ENCODE peak calls at places on chromosomes 3 and 15, in five cellular contexts. E, T, Z, P and R are unnamed samples. For H3K36me3, the result is how much of the 10 kb centered on the place peaks cover.

GRCh38 chr3:111012388-111013248 is 59.0 kb upstream of the NECTIN3 start:
- DNase-seq in E (no peak), T (no peak), Z (no peak), P (no peak), R (no peak)

GRCh38 chr3:14460342-14461005 is 58.1 kb downstream of the SLC6A6 start:
- DNase-seq in E (peak), T (no peak), Z (peak), P (peak), R (no peak)

GRCh38 chr3:170867143-170867542 is 2.9 kb downstream of the RPL22L1 start:
- DNase-seq in E (no peak), T (no peak), Z (no peak), P (no peak), R (no peak)

GRCh38 chr3:152496286-152496685 is 227.6 kb downstream of the MBNL1 start:
- DNase-seq in E (no peak), T (no peak), Z (no peak), P (no peak), R (no peak)

GRCh38 chr15:48177875-48178611 is at the start of gene MYEF2:
- DNase-seq in E (peak), T (peak), Z (peak), P (peak), R (no peak)

GRCh38 chr3:150220041-150220440 is 188.1 kb upstream of the TSC22D2 start:
- DNase-seq in E (no peak), T (no peak), Z (no peak), P (no peak), R (peak)

GRCh38 chr15:69540622-69541021 is 88.0 kb downstream of the RPLP1 start:
- DNase-seq in E (no peak), T (no peak), Z (no peak), P (no peak), R (no peak)

GRCh38 chr3:105923151-105923550 is 54.3 kb upstream of the CBLB start:
- DNase-seq in E (no peak), T (no peak), Z (no peak), P (no peak), R (no peak)

GRCh38 chr3:69649713-69650419 is 89.4 kb upstream of the MITF start:
- DNase-seq in E (no peak), T (no peak), Z (no peak), P (no peak), R (no peak)

GRCh38 chr15:91909574-91909973 is 56.1 kb downstream of the SLCO3A1 start:
- DNase-seq in E (no peak), T (no peak), Z (no peak), P (no peak), R (no peak)

GRCh38 chr15:88454231-88454630 is 13.0 kb downstream of the MRPL46 start:
- DNase-seq in E (no peak), T (no peak), Z (no peak), P (no peak), R (peak)

GRCh38 chr15:48112242-48112641 is 8.5 kb upstream of the SLC24A5 start:
- DNase-seq in E (no peak), T (no peak), Z (no peak), P (no peak), R (peak)

GRCh38 chr3:141019244-141019643 is 31.9 kb upstream of the SPSB4 start:
- DNase-seq in E (no peak), T (no peak), Z (no peak), P (no peak), R (no peak)

GRCh38 chr3:51696954-51697353 is 9.9 kb upstream of the GRM2 start:
- DNase-seq in E (no peak), T (peak), Z (no peak), P (no peak), R (no peak)
- H3K36me3 ChIP-seq in E (under half), T (under half), Z (under half), P (half or more), R (under half)

GRCh38 chr15:65847977-65848376 is 21.3 kb upstream of the RAB11A start:
- DNase-seq in E (no peak), T (no peak), Z (no peak), P (no peak), R (no peak)
- TF ChIP-seq POLR2AphosphoS5 in E (no peak), T (no peak), Z (no peak), P (no peak), R (no peak)

GRCh38 chr15:94080989-94081605 is 150.3 kb upstream of the MCTP2 start:
- DNase-seq in E (no peak), T (no peak), Z (no peak), P (no peak), R (no peak)
- H3K27ac ChIP-seq in E (no peak), T (no peak), Z (no peak), P (no peak), R (peak)

DNA sequence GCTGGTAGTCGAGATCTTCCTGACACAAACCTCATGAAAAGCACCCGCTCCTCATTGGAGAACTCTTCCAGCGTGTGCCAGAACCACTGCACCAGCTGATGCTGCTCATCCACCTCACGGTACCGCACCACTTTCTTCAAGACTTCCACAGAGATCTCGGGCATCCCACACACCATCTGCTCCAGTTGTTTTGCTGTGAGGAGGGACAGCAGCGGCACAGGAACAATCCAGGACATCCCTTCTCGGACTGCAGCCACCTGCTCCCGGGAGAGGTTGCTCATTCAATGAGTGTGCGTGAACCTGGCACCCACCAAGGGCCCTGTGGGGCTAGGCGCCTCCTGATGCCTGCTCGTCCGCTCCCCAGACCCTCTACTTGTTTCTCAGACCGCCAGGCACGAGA is 15.1 kb downstream of the FBXL22 start:
- DNase-seq in E (no peak), T (no peak), Z (no peak), P (no peak), R (no peak)
- H3K36me3 ChIP-seq in E (under half), T (half or more), Z (under half), P (half or more), R (half or more)

GRCh38 chr15:87033056-87033455 is 953.4 kb downstream of the AGBL1 start:
- DNase-seq in E (no peak), T (no peak), Z (no peak), P (no peak), R (no peak)
- TF ChIP-seq POLR2AphosphoS5 in E (no peak), T (no peak), Z (no peak), P (no peak), R (no peak)

DNA sequence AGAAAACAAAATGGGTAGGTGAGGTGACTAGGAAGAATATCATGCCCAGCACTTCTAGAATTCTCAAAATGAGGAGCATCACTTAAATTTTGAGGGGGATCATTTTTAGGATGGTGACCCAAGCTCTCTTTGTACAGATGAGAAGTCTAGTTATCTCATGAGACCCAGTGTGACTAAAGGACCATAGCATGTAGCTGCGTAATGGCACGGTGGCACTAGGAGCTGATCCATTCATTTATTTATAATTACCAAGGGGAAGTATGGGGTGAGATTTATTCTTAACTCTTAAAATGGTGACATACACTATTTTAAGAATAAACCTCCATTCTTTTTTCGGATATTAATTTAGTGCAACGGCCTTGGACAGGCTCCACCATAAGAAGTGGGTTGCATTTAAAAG is 8.3 kb downstream of the IQGAP1 start:
- DNase-seq in E (no peak), T (no peak), Z (no peak), P (no peak), R (no peak)
- H3K27ac ChIP-seq in E (no peak), T (no peak), Z (peak), P (no peak), R (peak)

DNA sequence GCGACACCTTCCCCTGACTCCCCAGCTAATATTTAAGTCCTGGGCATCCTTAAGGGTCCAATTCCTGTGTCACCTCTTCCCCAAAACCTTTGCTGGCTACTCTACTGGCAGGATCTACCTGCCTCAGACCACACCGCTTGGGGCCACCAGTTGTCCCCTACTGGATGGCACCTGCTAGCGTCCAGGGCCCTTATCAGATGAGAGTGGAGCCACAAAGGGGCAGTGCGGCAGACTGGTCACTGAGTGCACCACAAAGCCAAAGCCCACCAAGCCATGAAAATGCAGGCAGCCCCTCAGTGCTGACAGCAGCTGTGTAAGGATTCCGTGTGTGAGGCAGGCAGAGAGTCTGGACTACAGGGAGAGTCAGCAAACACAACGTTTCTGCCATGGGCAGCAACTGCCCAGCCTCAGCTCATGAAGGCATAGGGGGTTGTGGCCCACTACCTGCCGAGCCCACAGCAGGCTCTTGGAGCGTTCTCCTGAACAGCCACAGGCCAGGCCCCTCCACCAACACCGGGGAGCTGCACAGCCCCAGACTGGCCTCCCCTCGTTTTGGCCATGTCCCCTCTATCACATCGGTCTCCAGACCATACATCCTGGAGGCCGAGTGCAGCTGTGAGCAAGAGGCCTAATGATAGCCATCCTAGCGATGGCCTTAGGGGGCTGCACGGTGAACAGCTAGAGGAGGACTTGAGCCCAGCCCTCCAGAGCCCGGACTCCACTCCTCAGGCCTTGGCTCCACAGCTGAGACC is 32.3 kb downstream of the ALDH1L1 start:
- DNase-seq in E (peak), T (no peak), Z (peak), P (no peak), R (peak)
- H3K36me3 ChIP-seq in E (under half), T (under half), Z (under half), P (under half), R (under half)

GRCh38 chr3:178233371-178233770 is 302.9 kb upstream of the KCNMB2 start:
- DNase-seq in E (no peak), T (no peak), Z (no peak), P (no peak), R (no peak)
- TF ChIP-seq POLR2AphosphoS5 in E (no peak), T (no peak), Z (no peak), P (no peak), R (no peak)